ENCODE peak calls at places on chromosomes 16 and 17, in four cellular contexts. One of them, this sample, is unnamed.

GRCh38 chr17:61127960-61128359 is 271.7 kb upstream of the TBX2 start:
- DNase-seq in heart right ventricle: no peak
- DNase-seq in nephron progenitor cell: no peak
- DNase-seq in cerebellar nuclear complex: no peak
- DNase-seq in this sample: no peak

GRCh38 chr17:48241131-48241591 is 133.6 kb downstream of the SNX11 start:
- DNase-seq in cerebellar nuclear complex: no peak
- DNase-seq in nephron progenitor cell: peak; percentile 46
- DNase-seq in heart right ventricle: peak; percentile 13
- DNase-seq in this sample: peak; percentile 25

GRCh38 chr17:80252871-80253270 is 7.8 kb upstream of the RNF213 start:
- DNase-seq in heart right ventricle: peak; percentile 52
- DNase-seq in cerebellar nuclear complex: no peak
- DNase-seq in nephron progenitor cell: peak; percentile 67
- DNase-seq in this sample: peak; percentile 84

GRCh38 chr16:73350707-73351452 is 303.0 kb upstream of the ZFHX3 start:
- DNase-seq in nephron progenitor cell: no peak
- DNase-seq in cerebellar nuclear complex: no peak
- DNase-seq in heart right ventricle: peak; percentile 22
- DNase-seq in this sample: no peak

GRCh38 chr17:45969726-45970125 is 29.3 kb upstream of the STH start:
- DNase-seq in cerebellar nuclear complex: no peak
- DNase-seq in nephron progenitor cell: no peak
- DNase-seq in heart right ventricle: no peak
- DNase-seq in this sample: no peak

GRCh38 chr16:851871-852270 is 51.3 kb upstream of the GNG13 start:
- DNase-seq in cerebellar nuclear complex: no peak
- DNase-seq in nephron progenitor cell: no peak
- DNase-seq in heart right ventricle: no peak
- DNase-seq in this sample: no peak

GRCh38 chr17:82120148-82120547 is 22.1 kb upstream of the FASN start:
- DNase-seq in heart right ventricle: no peak
- DNase-seq in cerebellar nuclear complex: no peak
- DNase-seq in nephron progenitor cell: no peak
- DNase-seq in this sample: no peak

GRCh38 chr16:48008011-48008410 is 147.8 kb downstream of the ABCC12 start:
- DNase-seq in heart right ventricle: no peak
- DNase-seq in cerebellar nuclear complex: no peak
- DNase-seq in nephron progenitor cell: no peak
- DNase-seq in this sample: no peak

GRCh38 chr17:8555062-8555461 is 75.5 kb downstream of the MYH10 start:
- DNase-seq in heart right ventricle: no peak
- DNase-seq in cerebellar nuclear complex: no peak
- DNase-seq in nephron progenitor cell: no peak
- DNase-seq in this sample: no peak

GRCh38 chr17:66542967-66543525 is 240.6 kb downstream of the PRKCA start:
- DNase-seq in cerebellar nuclear complex: no peak
- DNase-seq in heart right ventricle: no peak
- DNase-seq in nephron progenitor cell: no peak
- DNase-seq in this sample: no peak

GRCh38 chr17:7651959-7652658 is 1.4 kb downstream of the ATP1B2 start:
- DNase-seq in heart right ventricle: no peak
- DNase-seq in nephron progenitor cell: no peak
- DNase-seq in cerebellar nuclear complex: no peak
- DNase-seq in this sample: no peak

GRCh38 chr16:67733734-67734470 is 14.8 kb upstream of the GFOD2 start:
- DNase-seq in cerebellar nuclear complex: peak; percentile 54
- DNase-seq in heart right ventricle: no peak
- DNase-seq in nephron progenitor cell: no peak
- DNase-seq in this sample: no peak

GRCh38 chr17:28745052-28745776 is 1.4 kb downstream of the TRAF4 start:
- DNase-seq in cerebellar nuclear complex: no peak
- DNase-seq in nephron progenitor cell: peak; percentile 67
- DNase-seq in heart right ventricle: no peak
- DNase-seq in this sample: no peak

GRCh38 chr16:65745-66144 is 6.7 kb downstream of the RHBDF1 start:
- DNase-seq in heart right ventricle: peak; percentile 87
- DNase-seq in nephron progenitor cell: peak; percentile 87
- DNase-seq in cerebellar nuclear complex: peak; percentile 31
- DNase-seq in this sample: peak; percentile 82

GRCh38 chr17:82963104-82963950 is 116.1 kb upstream of the METRNL start:
- DNase-seq in heart right ventricle: peak; percentile 82
- DNase-seq in nephron progenitor cell: peak; percentile 73
- DNase-seq in cerebellar nuclear complex: no peak
- DNase-seq in this sample: peak; percentile 22

GRCh38 chr17:83199500-83200201 is 120.2 kb downstream of the METRNL start:
- DNase-seq in nephron progenitor cell: no peak
- DNase-seq in heart right ventricle: peak; percentile 53
- DNase-seq in cerebellar nuclear complex: no peak
- DNase-seq in this sample: peak; percentile 83

GRCh38 chr17:77147357-77147801 is 6.6 kb downstream of the SEC14L1 start:
- DNase-seq in nephron progenitor cell: no peak
- DNase-seq in heart right ventricle: no peak
- DNase-seq in cerebellar nuclear complex: no peak
- DNase-seq in this sample: no peak

GRCh38 chr16:74999208-74999682 is 421 bp downstream of the ZNRF1 start:
- DNase-seq in heart right ventricle: peak; percentile 50
- DNase-seq in nephron progenitor cell: no peak
- DNase-seq in cerebellar nuclear complex: no peak
- DNase-seq in this sample: no peak

GRCh38 chr17:3984719-3985444 is 20.6 kb upstream of the ATP2A3 start:
- DNase-seq in cerebellar nuclear complex: no peak
- DNase-seq in nephron progenitor cell: no peak
- DNase-seq in heart right ventricle: no peak
- DNase-seq in this sample: no peak